ENCODE peak calls at places on chromosomes 2 and 18, in eight cellular contexts. V is tibial artery; S is left ventricle myocardium inferior; F is mammary epithelial cell; C is CD8-positive, alpha-beta T cell; B is sigmoid colon; W is endodermal cell; O is gastrocnemius medialis. U is an unnamed sample. For H3K36me3, the result is how much of the 10 kb centered on the place peaks cover.

GRCh38 chr18:7272268-7273049 is 41.6 kb downstream of the LRRC30 start:
- DNase-seq in F (peak), S (peak), C (no peak), W (peak), O (peak), B (peak), V (peak), U (no peak)

GRCh38 chr2:190678444-190679162 is 29.7 kb downstream of the NAB1 start:
- DNase-seq in W (peak), V (no peak), O (no peak), F (no peak), C (no peak), B (no peak), S (no peak), U (peak)

GRCh38 chr2:108884629-108885028 is 98.1 kb downstream of the CCDC138 start:
- DNase-seq in O (no peak), V (no peak), W (peak), F (peak), C (no peak), B (no peak), S (no peak), U (no peak)

GRCh38 chr2:171615071-171615470 is 72.2 kb upstream of the DYNC1I2 start:
- DNase-seq in O (no peak), B (no peak), S (no peak), V (no peak), W (no peak), F (no peak), C (no peak), U (no peak)

GRCh38 chr2:19617251-19617650 is 258.8 kb upstream of the OSR1 start:
- DNase-seq in O (no peak), W (no peak), C (no peak), S (no peak), B (no peak), V (no peak), F (no peak), U (no peak)

GRCh38 chr2:151239624-151240023 is 22.0 kb downstream of the RBM43 start:
- DNase-seq in S (no peak), F (no peak), W (no peak), B (no peak), V (no peak), C (no peak), O (no peak), U (no peak)

GRCh38 chr2:176140130-176140519 is 10.6 kb downstream of the HOXD8 start:
- DNase-seq in F (no peak), C (no peak), W (peak), B (peak), V (no peak), O (no peak), S (no peak), U (no peak)

GRCh38 chr2:36949845-36950244 is 16.5 kb downstream of the STRN start:
- DNase-seq in F (no peak), S (no peak), V (no peak), O (no peak), C (no peak), B (no peak), W (no peak), U (no peak)

GRCh38 chr18:2794159-2794558 is 52.6 kb upstream of the EMILIN2 start:
- DNase-seq in C (no peak), V (no peak), F (no peak), S (no peak), B (no peak), O (no peak), W (no peak), U (no peak)

GRCh38 chr2:139790807-139791206 is 1010.6 kb upstream of the NXPH2 start:
- DNase-seq in S (no peak), B (no peak), O (no peak), W (no peak), V (no peak), C (no peak), F (peak), U (no peak)

GRCh38 chr2:30371028-30371708 is 75.9 kb upstream of the LCLAT1 start:
- DNase-seq in B (no peak), W (no peak), F (no peak), C (no peak), S (no peak), V (no peak), O (no peak), U (no peak)

GRCh38 chr18:41974661-41975286 is 19.7 kb downstream of the PIK3C3 start:
- DNase-seq in V (no peak), B (no peak), S (no peak), F (no peak), W (no peak), O (no peak), C (no peak), U (no peak)

GRCh38 chr2:174586418-174586817 is 11.2 kb downstream of the WIPF1 start:
- DNase-seq in B (no peak), F (no peak), W (peak), O (no peak), C (no peak), V (no peak), S (no peak), U (no peak)

GRCh38 chr2:24643051-24643450 is 150.1 kb downstream of the PTRHD1 start:
- DNase-seq in C (no peak), F (no peak), W (no peak), V (no peak), S (no peak), O (no peak), B (no peak), U (no peak)

GRCh38 chr2:166092889-166093288 is 34.9 kb downstream of the SCN1A start:
- DNase-seq in O (no peak), F (peak), B (no peak), S (no peak), C (no peak), W (no peak), V (no peak), U (no peak)

GRCh38 chr2:70029814-70030409 is 57.4 kb upstream of the PCBP1 start:
- DNase-seq in C (no peak), O (peak), W (peak), V (peak), F (no peak), B (peak), S (peak), U (no peak)

GRCh38 chr2:174120346-174120745 is 128.0 kb downstream of the OLA1 start:
- DNase-seq in B (no peak), F (peak), V (no peak), C (no peak), W (no peak), O (no peak), S (no peak), U (no peak)

DNA sequence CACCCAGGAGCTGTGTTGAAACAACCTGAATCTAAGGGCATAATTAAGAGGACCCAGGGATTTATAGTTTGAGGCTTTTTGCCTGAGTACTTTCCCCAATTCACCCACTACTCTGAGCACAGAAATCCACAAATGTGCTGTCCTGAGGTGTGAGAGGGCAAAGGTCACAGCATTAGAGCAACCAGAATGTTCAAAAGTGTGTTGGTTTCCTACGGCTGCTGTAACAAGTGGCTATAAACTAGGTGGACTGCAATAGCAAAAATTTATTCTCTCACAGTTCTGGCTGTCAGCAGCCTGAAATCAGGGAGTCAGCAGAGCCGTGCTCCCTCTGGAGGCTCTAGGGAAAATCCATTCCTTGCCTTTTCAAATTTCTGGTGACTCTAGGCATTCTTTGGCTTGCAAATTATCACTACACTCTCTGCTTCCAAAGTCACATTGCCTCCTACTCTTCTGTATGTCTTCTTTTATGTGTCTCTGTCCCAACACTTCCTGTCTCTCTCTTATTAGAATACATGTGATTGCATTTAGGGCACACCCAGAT is 91.3 kb upstream of the TACR1 start:
- DNase-seq in S (no peak), B (no peak), V (no peak), C (no peak), F (no peak), O (no peak), W (no peak), U (no peak)
- TF ChIP-seq CTCF in S (peak), B (no peak), V (no peak), C (no peak), F (peak), O (no peak), W (peak), U (no peak)

DNA sequence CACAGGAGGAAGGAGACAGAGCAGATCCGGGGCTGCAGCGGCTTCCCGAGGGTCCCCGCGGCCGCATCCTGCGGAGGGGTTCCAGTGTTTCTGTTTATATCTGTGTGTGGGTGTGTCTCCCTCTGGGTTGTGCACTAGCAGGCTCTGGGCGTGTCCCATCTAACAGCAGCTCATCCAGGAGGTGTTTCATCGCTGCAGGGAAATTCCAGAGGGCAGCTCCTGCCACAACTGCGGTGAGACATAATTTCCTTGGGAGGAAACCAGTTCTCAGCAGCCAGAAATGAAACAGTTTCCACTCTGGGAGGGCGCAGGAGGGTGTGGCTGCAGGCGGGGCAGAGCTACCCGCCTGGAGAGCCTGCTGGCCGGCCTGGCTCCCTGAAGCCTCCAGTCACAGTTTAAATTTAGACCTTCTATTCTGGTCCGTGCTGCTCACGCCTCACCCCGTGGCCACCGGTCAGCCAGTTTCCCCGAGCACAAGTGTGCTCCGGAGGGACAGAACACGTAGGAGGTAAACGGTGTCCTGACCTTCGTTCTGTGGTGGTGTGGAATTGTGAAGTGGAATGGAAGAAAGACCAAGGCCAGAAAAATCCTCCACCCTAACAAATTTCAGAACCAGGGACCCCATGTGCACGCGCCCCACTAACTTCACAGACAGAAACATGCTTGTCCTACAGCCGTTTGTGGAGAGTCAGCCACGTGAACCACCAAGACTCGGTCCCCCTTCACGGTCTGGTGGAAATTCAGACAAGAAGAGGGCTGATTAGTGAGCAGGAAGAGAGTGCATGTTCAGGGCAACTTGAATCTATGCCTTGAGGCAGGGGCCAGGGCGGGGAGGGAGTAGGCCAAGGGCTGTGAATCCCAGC is 50.2 kb downstream of the TEX44 start:
- DNase-seq in C (no peak), B (peak), V (peak), W (no peak), F (peak), S (peak), O (peak), U (peak)
- H3K4me3 ChIP-seq in C (no peak), B (peak), V (peak), W (no peak), F (peak), S (peak), O (peak), U (peak)

GRCh38 chr2:43937269-43937820 is 58.4 kb downstream of the LRPPRC start:
- DNase-seq in F (no peak), C (no peak), W (no peak), O (no peak), S (no peak), B (no peak), V (no peak), U (no peak)
- H3K36me3 ChIP-seq in F (under half), C (under half), W (half or more), O (under half), S (under half), B (under half), V (under half), U (under half)

DNA sequence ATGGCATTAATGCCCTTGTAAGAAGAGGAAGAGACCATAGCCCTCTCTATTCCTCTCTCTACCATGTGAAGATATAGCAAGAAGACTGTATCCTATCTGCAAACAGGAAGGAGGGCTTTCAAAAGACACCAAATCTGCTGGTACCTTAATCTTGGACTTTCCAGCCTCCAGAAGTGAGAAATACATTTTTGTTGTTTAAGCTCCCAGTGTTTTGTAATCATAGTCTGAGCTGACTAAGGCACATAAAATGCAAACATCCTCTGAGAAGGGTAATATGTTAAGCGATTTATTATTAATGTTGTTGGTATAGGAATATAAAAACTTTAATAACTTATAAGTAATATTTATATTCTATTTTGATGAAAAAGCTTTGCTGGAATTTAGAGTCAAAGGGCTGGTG is 559.8 kb downstream of the SUCLG1 start:
- DNase-seq in F (peak), W (no peak), O (no peak), S (no peak), C (no peak), V (no peak), B (no peak), U (no peak)
- TF ChIP-seq CTCF in F (no peak), W (no peak), O (no peak), S (no peak), C (no peak), V (no peak), B (no peak), U (no peak)

GRCh38 chr2:27264753-27265535 is 2.1 kb upstream of the SLC30A3 start:
- DNase-seq in S (peak), V (peak), W (peak), B (no peak), F (peak), O (no peak), C (peak), U (peak)
- H3K4me3 ChIP-seq in S (peak), V (peak), W (peak), B (peak), F (no peak), O (peak), C (peak), U (peak)

DNA sequence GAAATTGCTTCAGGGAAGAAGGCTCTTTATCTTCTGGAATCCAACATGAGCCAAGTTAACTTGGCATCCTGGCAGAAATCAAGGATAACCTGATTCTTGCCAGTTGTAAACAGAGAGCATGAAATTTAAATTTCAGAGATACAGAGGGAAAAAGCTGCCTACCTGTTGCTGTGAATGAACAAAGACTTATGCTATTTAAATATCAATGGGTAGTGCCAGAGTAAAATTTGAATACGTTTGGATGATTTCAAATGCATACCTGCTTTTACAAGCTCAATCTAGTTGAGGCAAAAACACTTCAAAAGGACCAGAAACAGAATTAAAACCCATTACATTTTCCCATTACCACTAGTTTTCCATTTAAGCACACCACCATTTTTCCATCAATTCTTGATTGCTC is 60.9 kb downstream of the CHST9 start:
- DNase-seq in S (no peak), B (no peak), O (no peak), V (no peak), F (no peak), C (no peak), W (no peak), U (no peak)
- H3K36me3 ChIP-seq in S (under half), B (under half), O (under half), V (under half), F (under half), C (under half), W (under half), U (under half)

DNA sequence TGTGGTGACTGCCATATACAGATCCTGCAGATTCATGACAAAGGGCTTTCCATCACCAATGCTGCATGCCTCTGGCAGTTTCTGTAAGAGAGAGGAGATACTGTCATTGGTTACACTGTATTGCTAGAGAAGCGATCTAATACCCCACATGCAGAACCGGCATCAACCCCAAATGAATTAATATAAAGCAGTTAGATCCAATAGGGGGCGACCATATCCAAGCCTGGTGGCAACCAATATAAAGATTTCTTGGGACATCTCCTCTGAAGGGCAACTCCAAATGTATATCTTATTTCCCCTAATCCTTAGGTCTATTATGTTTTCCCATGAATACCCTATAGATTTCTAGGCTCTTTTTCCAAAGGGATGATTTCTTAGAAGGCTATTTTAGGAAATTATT is 17.4 kb upstream of the IHH start:
- DNase-seq in S (no peak), O (no peak), B (no peak), C (no peak), W (no peak), V (no peak), F (no peak), U (no peak)
- TF ChIP-seq CTCF in S (no peak), O (no peak), B (no peak), C (no peak), W (peak), V (no peak), F (no peak), U (no peak)

GRCh38 chr2:111123751-111124150 is 3.0 kb downstream of the BCL2L11 start:
- DNase-seq in B (no peak), S (no peak), F (no peak), V (no peak), W (no peak), C (no peak), O (no peak), U (no peak)
- H3K4me3 ChIP-seq in B (no peak), S (peak), F (no peak), V (peak), W (peak), C (no peak), O (no peak), U (no peak)

DNA sequence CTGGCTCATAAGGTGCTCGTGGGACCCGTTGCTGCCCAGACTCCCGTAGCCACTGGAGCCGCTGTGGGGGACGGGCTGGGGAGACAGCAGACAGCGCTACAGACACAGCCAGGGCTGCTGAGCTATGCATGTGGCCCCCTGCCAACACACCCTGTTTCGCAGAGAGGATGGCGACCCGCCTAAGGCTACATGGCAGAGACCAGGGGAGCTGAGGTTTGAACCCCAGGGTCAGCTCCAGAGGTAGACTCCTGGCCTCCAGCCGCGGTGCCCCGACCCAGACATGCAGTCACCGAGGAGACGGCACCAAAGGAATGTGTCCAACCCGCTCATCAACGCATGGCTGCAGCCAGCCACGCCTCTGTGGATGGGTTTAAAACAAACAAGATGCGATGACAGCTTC is 21.0 kb upstream of the HES6 start:
- DNase-seq in B (no peak), S (no peak), F (no peak), C (no peak), O (no peak), V (no peak), W (no peak), U (no peak)
- H3K36me3 ChIP-seq in B (under half), S (under half), F (under half), C (under half), O (under half), V (half or more), W (under half), U (under half)

GRCh38 chr2:8761529-8762164 is 75.8 kb downstream of the KIDINS220 start:
- DNase-seq in W (no peak), F (peak), V (no peak), O (no peak), B (no peak), S (no peak), C (no peak), U (no peak)
- TF ChIP-seq CTCF in W (peak), F (peak), V (peak), O (peak), B (peak), S (peak), C (peak), U (peak)

U was measured in GM06990.